ENCODE peak calls at places on chromosomes 6 and 20, in seven cellular contexts. G is MM.1S, N is HFFc6, V is progenitor cell of endocrine pancreas, J is kidney epithelial cell, K is PC-9, D is breast epithelium. H is an unnamed sample.

GRCh38 chr6:93008385-93008784 is 411.0 kb downstream of the EPHA7 start:
- DNase-seq in V (no peak), N (no peak), K (no peak), G (no peak), J (no peak), D (no peak), H (no peak)

GRCh38 chr20:62540504-62540903 is 64.7 kb upstream of the GATA5 start:
- DNase-seq in K (no peak), N (no peak), V (no peak), J (no peak), D (no peak), G (no peak), H (no peak)

GRCh38 chr6:146311079-146311478 is 232.6 kb upstream of the RAB32 start:
- DNase-seq in J (no peak), N (no peak), V (no peak), G (no peak), D (no peak), K (no peak), H (no peak)

GRCh38 chr6:9397981-9398559 is 962.7 kb upstream of the SLC35B3 start:
- DNase-seq in D (no peak), V (no peak), J (no peak), K (peak; percentile 32), N (no peak), G (no peak), H (no peak)

GRCh38 chr6:154894903-154895302 is 100.2 kb upstream of the TIAM2 start:
- DNase-seq in V (no peak), N (no peak), D (no peak), G (no peak), K (no peak), J (no peak), H (no peak)

GRCh38 chr6:163189609-163190008 is 224.9 kb upstream of the QKI start:
- DNase-seq in K (no peak), V (no peak), N (no peak), J (no peak), D (no peak), G (no peak), H (no peak)

GRCh38 chr6:38806271-38806670 is 91.2 kb downstream of the DNAH8 start:
- DNase-seq in N (no peak), G (peak; percentile 32), K (no peak), V (no peak), D (no peak), J (no peak), H (no peak)

GRCh38 chr20:34979366-34980153 is 23.9 kb downstream of the MYH7B start:
- DNase-seq in D (no peak), J (no peak), V (no peak), N (no peak), G (no peak), K (no peak), H (no peak)

GRCh38 chr6:127855542-127856159 is 45.2 kb downstream of the THEMIS start:
- DNase-seq in N (no peak), D (no peak), K (peak; percentile 6), G (peak; percentile 57), J (no peak), V (no peak), H (no peak)

GRCh38 chr6:15444081-15444731 is 198.3 kb downstream of the JARID2 start:
- DNase-seq in V (no peak), N (no peak), D (no peak), K (no peak), J (no peak), G (no peak), H (no peak)

GRCh38 chr6:15442467-15442866 is 196.6 kb downstream of the JARID2 start:
- DNase-seq in D (no peak), K (no peak), N (no peak), V (no peak), G (no peak), J (no peak), H (no peak)

GRCh38 chr6:15444881-15445280 is 199.0 kb downstream of the JARID2 start:
- DNase-seq in K (no peak), N (no peak), J (no peak), G (no peak), V (no peak), D (no peak), H (no peak)

GRCh38 chr6:15441982-15442381 is 196.1 kb downstream of the JARID2 start:
- DNase-seq in K (no peak), D (no peak), V (no peak), G (no peak), N (no peak), J (no peak), H (no peak)

GRCh38 chr6:15443119-15443518 is 197.2 kb downstream of the JARID2 start:
- DNase-seq in N (peak; percentile 79), V (no peak), G (no peak), J (peak; percentile 62), K (no peak), D (no peak), H (no peak)
- TF ChIP-seq CTCF in N (no peak), V (no peak), G (no peak), J (no peak), K (no peak), D (no peak), H (no peak)

GRCh38 chr6:43670623-43670986 is 17.0 kb downstream of the MRPS18A start:
- DNase-seq in J (no peak), K (no peak), N (no peak), V (no peak), G (no peak), D (no peak), H (no peak)

GRCh38 chr6:43669922-43670622 is 17.5 kb downstream of the MRPS18A start:
- DNase-seq in N (no peak), G (peak; percentile 91), D (no peak), K (peak; percentile 44), V (no peak), J (no peak), H (no peak)

GRCh38 chr6:43668151-43669028 is 19.2 kb downstream of the MRPS18A start:
- DNase-seq in K (peak; percentile 79), V (peak; percentile 44), D (peak; percentile 84), J (peak; percentile 54), N (peak; percentile 22), G (no peak), H (peak; percentile 61)

GRCh38 chr6:43667245-43668150 is 20.1 kb downstream of the MRPS18A start:
- DNase-seq in K (peak; percentile 86), D (peak; percentile 81), V (peak; percentile 90), J (no peak), G (peak; percentile 75), N (peak; percentile 23), H (peak; percentile 94)

GRCh38 chr6:43669050-43669921 is 18.3 kb downstream of the MRPS18A start:
- DNase-seq in G (no peak), K (no peak), N (peak; percentile 55), D (peak; percentile 37), V (no peak), J (peak; percentile 34), H (no peak)
- TF ChIP-seq CTCF in G (no peak), K (no peak), N (no peak), D (no peak), V (no peak), J (no peak), H (no peak)

DNA sequence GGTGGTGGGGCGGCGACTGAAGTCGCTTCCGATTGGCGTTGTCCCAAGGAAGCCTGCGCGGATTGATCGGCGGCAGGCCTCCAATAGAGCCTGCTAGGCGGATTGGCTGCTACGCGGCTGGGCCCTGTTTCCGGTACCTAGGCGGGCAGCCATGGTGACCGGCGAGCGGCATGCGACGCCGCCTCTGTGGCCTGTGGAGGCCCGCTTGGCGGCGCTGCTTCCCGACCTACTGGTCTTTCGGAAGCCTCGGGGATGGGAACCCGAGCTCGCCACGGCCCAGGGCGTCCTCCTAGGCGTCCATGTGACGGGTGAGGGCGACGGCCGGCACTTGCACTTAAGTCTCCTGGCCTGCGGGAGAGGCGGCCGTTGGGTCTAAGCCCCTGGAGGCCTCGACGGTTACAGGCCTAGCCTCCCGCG is 28.1 kb downstream of the NFYA start:
- DNase-seq in V (no peak), D (no peak), N (no peak), K (no peak), G (no peak), J (no peak), H (no peak)
- TF ChIP-seq CTCF in V (no peak), D (no peak), N (no peak), K (no peak), G (no peak), J (no peak), H (no peak)

DNA sequence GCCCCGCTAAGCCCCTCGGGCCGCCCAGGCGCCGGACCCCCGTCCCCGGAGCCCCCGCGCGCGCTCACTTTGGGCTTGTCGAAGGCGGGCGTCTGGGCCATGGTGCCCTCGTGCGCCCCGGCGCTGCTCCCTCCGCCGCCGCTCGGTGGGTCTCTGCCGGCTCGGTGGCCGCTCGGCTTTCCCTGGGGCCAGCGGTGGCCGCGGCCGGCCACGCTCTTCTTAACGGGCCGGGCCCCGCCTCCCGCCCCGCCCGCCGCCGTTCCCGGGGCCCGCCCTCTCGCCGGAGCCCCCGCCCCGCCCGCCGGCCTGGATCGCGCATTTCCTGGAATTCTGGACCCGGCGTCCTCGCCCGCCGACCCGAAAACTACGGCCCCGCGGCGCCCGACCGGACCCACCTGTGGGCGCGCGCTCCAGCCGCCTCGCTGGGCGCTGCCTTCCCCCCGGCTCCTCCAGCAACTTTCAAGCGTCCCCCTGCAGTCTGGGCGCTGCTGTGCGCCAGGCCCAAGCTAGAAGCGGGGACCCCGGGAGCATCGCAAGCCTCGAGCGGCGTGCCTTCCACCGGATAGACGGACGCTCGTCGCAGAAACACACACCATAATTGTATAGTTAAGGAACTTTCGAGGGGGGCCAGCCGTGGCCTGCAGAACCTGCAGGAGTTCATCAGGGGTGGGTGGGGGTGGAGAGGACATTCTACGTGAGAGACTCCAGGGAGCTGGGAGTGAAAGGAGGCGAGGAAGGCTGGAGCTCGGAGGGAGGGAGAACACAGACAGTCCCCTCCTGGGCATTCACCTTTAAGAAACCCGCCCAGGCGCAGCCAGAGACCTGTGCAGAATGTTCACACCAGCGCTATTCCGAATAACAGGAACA is at the start of gene ADA:
- DNase-seq in K (peak; percentile 63), D (no peak), G (peak; percentile 72), V (peak; percentile 46), N (no peak), J (no peak), H (peak; percentile 34)
- TF ChIP-seq CTCF in K (no peak), D (no peak), G (peak; percentile 4), V (peak; percentile 25), N (peak; percentile 18), J (no peak), H (no peak)

DNA sequence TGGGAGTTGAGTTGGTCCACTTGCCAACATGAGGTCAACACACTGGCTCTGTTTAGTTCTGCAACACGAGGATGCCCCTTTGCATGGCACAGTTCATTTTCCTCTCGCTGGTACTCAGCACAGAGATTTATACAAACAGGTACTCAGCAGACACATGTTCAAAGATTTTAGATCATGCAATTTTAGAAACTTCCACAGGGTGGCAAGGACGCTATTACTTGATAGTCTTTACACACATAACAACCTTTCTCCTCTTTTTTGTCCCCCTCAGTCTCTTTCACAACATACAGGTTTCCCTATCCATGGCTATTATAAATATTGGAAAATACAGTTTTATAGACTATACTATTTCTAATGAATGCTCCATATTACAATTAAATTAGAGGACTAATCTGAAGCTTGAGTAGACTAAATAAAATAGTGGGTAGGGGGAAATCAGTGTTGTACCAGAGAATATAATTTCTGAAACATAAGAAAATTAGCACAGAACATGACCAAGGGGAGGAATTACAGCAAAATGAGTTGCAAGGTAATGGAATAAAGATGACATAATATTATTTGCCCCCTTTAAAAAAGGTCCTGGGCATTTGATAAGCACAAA is 331.8 kb upstream of the BTBD3 start:
- DNase-seq in D (no peak), J (no peak), V (no peak), N (peak; percentile 1), G (no peak), K (no peak), H (no peak)
- TF ChIP-seq CTCF in D (no peak), J (peak; percentile 49), V (peak; percentile 63), N (peak; percentile 56), G (peak; percentile 27), K (peak; percentile 62), H (peak; percentile 49)

GRCh38 chr20:9348316-9348715 is 166.1 kb upstream of the LAMP5 start:
- DNase-seq in G (no peak), K (no peak), N (no peak), V (no peak), J (no peak), D (no peak), H (no peak)
- TF ChIP-seq CTCF in G (no peak), K (no peak), N (no peak), V (no peak), J (no peak), D (no peak), H (no peak)